ENCODE peak calls at places on chromosome X, in five cellular contexts. T is naive thymus-derived CD4-positive, alpha-beta T cell; J is endodermal cell; W is ovary; O is Peyer's patch. I is an unnamed sample. For H3K9me3, the result is how much of the 10 kb centered on the place peaks cover.

GRCh38 chrX:119885554-119886428 is 9.9 kb upstream of the AKAP14 start:
- DNase-seq in T (peak), O (no peak), J (no peak), W (no peak), I (no peak)

GRCh38 chrX:26670521-26670920 is 454.6 kb downstream of the MAGEB5 start:
- DNase-seq in W (no peak), T (no peak), J (no peak), O (no peak), I (no peak)

GRCh38 chrX:119398587-119398973 is 556 bp upstream of the SLC25A43 start:
- DNase-seq in O (peak), J (no peak), T (no peak), W (no peak), I (no peak)

GRCh38 chrX:56745019-56745418 is 16.0 kb downstream of the NBDY start:
- DNase-seq in T (no peak), O (no peak), J (no peak), W (no peak), I (no peak)

GRCh38 chrX:118495958-118496762 is 545 bp downstream of the DOCK11 start:
- DNase-seq in J (peak), O (peak), T (peak), W (peak), I (peak)

GRCh38 chrX:17374619-17375360 is at the start of gene NHS:
- DNase-seq in W (peak), J (peak), T (no peak), O (peak), I (no peak)

GRCh38 chrX:106874075-106874474 is 29.1 kb downstream of the RIPPLY1 start:
- DNase-seq in W (no peak), J (no peak), T (no peak), O (no peak), I (no peak)

GRCh38 chrX:44843753-44844152 is at the start of gene DUSP21:
- DNase-seq in O (no peak), T (no peak), W (no peak), J (no peak), I (no peak)

GRCh38 chrX:151695583-151695930 is 299 bp downstream of the PRRG3 start:
- DNase-seq in O (no peak), T (no peak), W (no peak), J (no peak), I (no peak)

GRCh38 chrX:151697537-151697936 is 2.3 kb downstream of the PRRG3 start:
- DNase-seq in W (no peak), T (no peak), J (no peak), O (no peak), I (no peak)

GRCh38 chrX:151694661-151695582 is at the start of gene PRRG3:
- DNase-seq in T (no peak), W (no peak), J (peak), O (no peak), I (no peak)

GRCh38 chrX:151692825-151693224 is 2.4 kb upstream of the PRRG3 start:
- DNase-seq in T (no peak), W (no peak), J (no peak), O (no peak), I (no peak)

DNA sequence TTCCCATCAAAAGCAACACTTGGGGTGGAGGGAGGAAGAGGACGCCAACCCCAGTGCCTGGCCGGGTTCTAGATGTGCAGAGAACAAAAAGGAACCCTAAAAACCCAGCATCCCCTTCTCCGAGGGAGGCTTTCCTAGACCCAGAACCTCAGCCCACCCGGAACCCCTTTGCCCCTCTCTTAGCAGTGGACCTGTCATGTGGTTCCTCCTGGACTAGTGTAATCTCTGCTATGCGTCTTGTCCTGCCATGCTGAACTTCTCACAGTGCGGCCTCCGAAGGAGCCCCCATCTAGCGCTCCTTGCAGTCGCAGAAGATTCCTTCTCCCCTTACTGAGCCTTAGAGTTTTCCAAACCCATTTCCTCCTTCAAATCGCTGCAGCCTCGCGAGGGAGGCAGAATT is 1.1 kb upstream of the PRRG3 start:
- DNase-seq in O (no peak), T (no peak), W (no peak), J (no peak), I (no peak)
- H3K9me3 ChIP-seq in O (under half), T (under half), W (under half), J (under half), I (under half)

GRCh38 chrX:47447607-47448006 is 35.4 kb downstream of the ZNF41 start:
- DNase-seq in T (no peak), W (no peak), J (no peak), O (no peak), I (no peak)
- H3K9me3 ChIP-seq in T (under half), W (under half), J (under half), O (under half), I (under half)

DNA sequence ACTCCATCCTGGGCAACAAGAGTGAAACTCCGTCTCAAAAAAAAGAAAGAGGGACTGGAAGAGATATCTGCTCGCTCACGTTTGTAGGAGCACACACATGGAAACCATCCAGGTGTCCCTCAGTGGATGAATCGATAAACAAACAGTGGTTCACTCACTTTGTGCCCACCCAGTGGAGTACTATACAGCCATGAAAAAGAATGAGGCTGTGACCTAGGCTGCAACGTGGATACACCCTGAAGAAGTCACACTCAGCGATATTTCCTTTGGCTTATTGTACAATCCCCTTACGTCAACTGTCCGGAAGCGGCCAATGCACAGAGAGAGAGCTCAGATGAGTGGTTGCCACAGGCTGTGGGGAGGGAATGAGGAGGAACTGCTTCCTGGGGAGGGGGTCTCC is 82.3 kb upstream of the PPP2R3B start:
- DNase-seq in O (no peak), W (no peak), J (no peak), T (no peak), I (no peak)
- H3K9me3 ChIP-seq in O (under half), W (under half), J (under half), T (under half), I (under half)

DNA sequence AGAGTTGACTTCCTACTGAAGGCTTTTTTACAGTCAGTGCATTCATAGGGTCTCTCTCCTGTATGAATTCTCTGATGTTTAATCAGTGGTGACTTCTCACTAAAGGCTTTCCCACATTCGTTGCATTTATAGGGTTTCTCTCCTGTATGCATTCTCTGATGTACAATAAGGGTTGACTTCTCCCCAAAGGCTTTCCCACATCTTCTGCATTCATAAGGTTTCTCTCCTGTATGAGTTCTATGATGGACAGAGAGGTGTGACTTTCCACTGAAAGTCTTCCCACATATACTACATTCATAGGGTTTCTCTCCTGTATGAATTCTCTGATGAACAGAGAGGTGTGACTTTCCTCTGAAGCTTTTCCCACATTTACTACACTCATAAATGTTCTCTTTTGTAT is 45.2 kb downstream of the ZNF674 start:
- DNase-seq in O (no peak), J (no peak), T (no peak), W (no peak), I (no peak)
- H3K9me3 ChIP-seq in O (under half), J (under half), T (under half), W (under half), I (under half)

GRCh38 chrX:66544181-66544580 is 94.7 kb downstream of the EDA2R start:
- DNase-seq in T (no peak), W (no peak), J (no peak), O (no peak), I (no peak)
- H3K9me3 ChIP-seq in T (under half), W (under half), J (under half), O (under half), I (under half)